ENCODE peak calls at places on chromosomes 6 and 20, in ten cellular contexts. M is HepG2, Y is A673, L is endothelial cell of umbilical vein, R is PC-3, J is psoas muscle, H is suprapubic skin, D is mesendoderm, B is SJSA1, C is heart right ventricle. E is an unnamed sample. For H3K4me1, the result is how much of the 10 kb centered on the place peaks cover.

GRCh38 chr6:168128006-168128630 is 49.1 kb upstream of the FRMD1 start:
- DNase-seq in L (no peak), B (no peak), D (no peak), H (peak), J (peak), Y (no peak), C (no peak), R (no peak), M (no peak), E (no peak)

GRCh38 chr6:109465772-109466171 is 10.2 kb upstream of the MICAL1 start:
- DNase-seq in L (no peak), H (no peak), C (no peak), M (no peak), B (no peak), Y (no peak), J (no peak), R (no peak), D (no peak), E (peak)

GRCh38 chr6:16278750-16279149 is 40.4 kb downstream of the GMPR start:
- DNase-seq in D (no peak), H (no peak), B (no peak), Y (no peak), C (no peak), J (no peak), R (no peak), M (no peak), L (no peak), E (no peak)

GRCh38 chr20:36472656-36473071 is 68.7 kb upstream of the MYL9 start:
- DNase-seq in L (no peak), D (peak), R (peak), J (peak), B (peak), H (peak), Y (no peak), C (peak), M (no peak), E (no peak)

GRCh38 chr6:23642849-23643248 is 483.2 kb upstream of the NRSN1 start:
- DNase-seq in R (no peak), H (no peak), B (no peak), L (no peak), J (no peak), M (no peak), D (no peak), Y (no peak), C (no peak), E (no peak)

GRCh38 chr6:110180228-110181008 is at the start of gene CDC40:
- DNase-seq in H (peak), J (peak), M (peak), D (no peak), L (no peak), C (peak), B (no peak), R (no peak), Y (no peak), E (peak)

GRCh38 chr6:118377711-118378414 is 170.2 kb upstream of the PLN start:
- DNase-seq in C (peak), L (no peak), Y (no peak), R (no peak), J (peak), D (peak), H (no peak), M (no peak), B (no peak), E (peak)

GRCh38 chr6:14540276-14540675 is 422.7 kb downstream of the CD83 start:
- DNase-seq in J (peak), Y (no peak), B (no peak), R (peak), L (no peak), H (no peak), D (no peak), M (no peak), C (no peak), E (no peak)

GRCh38 chr20:41139227-41140093 is 2.1 kb downstream of the PLCG1 start:
- DNase-seq in R (no peak), J (no peak), D (no peak), C (no peak), L (no peak), H (no peak), B (no peak), Y (no peak), M (no peak), E (no peak)

GRCh38 chr20:59518881-59519706 is 85.2 kb upstream of the PHACTR3 start:
- DNase-seq in L (peak), R (peak), C (no peak), J (no peak), B (peak), Y (peak), H (no peak), D (peak), M (peak), E (no peak)

GRCh38 chr20:58078741-58079522 is 149.5 kb downstream of the ANKRD60 start:
- DNase-seq in R (peak), J (no peak), M (no peak), L (peak), B (peak), Y (peak), D (no peak), H (no peak), C (peak), E (no peak)

GRCh38 chr6:143747347-143747842 is 69.6 kb downstream of the PHACTR2 start:
- DNase-seq in R (no peak), M (peak), J (no peak), H (no peak), B (no peak), Y (no peak), D (peak), C (no peak), L (no peak), E (no peak)

GRCh38 chr20:63150391-63150898 is 65.5 kb downstream of the YTHDF1 start:
- DNase-seq in J (peak), B (no peak), C (no peak), Y (no peak), M (no peak), D (no peak), L (no peak), H (no peak), R (no peak), E (no peak)

GRCh38 chr20:62318411-62319345 is 15.9 kb downstream of the ADRM1 start:
- DNase-seq in H (no peak), B (no peak), R (peak), Y (no peak), D (no peak), L (no peak), J (no peak), M (no peak), C (no peak), E (no peak)

GRCh38 chr20:62704341-62704948 is 4.2 kb upstream of the NTSR1 start:
- DNase-seq in Y (peak), D (no peak), M (peak), J (peak), L (peak), B (peak), C (peak), H (peak), R (peak), E (peak)

GRCh38 chr6:31495580-31495979 is 2.4 kb upstream of the MICB start:
- DNase-seq in J (no peak), D (peak), C (no peak), M (no peak), L (peak), H (no peak), R (peak), Y (peak), B (peak), E (no peak)

GRCh38 chr6:11830105-11830504 is 51.5 kb upstream of the ADTRP start:
- DNase-seq in M (no peak), C (no peak), L (no peak), D (no peak), R (no peak), J (no peak), H (no peak), B (no peak), Y (no peak), E (no peak)

GRCh38 chr20:18042211-18042610 is 15.5 kb downstream of the OVOL2 start:
- DNase-seq in J (no peak), L (no peak), R (no peak), H (no peak), D (no peak), Y (no peak), C (no peak), M (no peak), B (no peak), E (no peak)

GRCh38 chr20:43781215-43781614 is 54.4 kb upstream of the GTSF1L start:
- DNase-seq in J (no peak), R (no peak), L (no peak), D (no peak), M (no peak), C (no peak), B (no peak), H (no peak), Y (no peak), E (no peak)
- H3K27ac ChIP-seq in J (no peak), R (no peak), L (no peak), D (no peak), M (no peak), C (no peak), B (no peak), H (no peak), Y (no peak), E (no peak)

DNA sequence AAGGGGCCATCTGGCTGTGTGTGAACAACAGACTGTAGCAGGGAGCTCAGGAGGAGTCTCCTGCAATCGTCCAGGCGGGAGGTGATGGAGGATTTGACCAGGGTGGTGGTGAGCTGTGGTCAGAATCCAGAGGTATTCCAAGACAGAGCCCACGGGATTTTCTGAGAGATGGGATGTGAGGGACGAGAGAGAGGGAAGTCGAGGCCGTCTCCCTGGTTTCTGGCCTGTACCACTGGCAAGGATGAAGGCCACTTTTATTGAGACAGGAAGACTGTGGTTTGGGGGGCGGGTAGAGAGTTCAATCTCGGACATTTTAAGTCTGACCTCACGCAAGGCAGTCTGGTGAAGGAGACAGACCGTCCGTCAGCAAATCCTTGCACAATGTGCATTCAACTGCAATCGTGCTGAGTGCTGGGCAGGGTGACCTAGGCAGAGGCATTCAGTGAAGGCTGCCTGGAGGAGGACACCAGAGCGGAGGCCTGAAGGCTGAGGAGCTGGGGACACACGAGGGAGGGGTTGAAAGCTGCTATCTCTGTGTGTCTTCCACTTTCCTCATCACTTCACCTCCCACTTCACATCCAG is 53.9 kb downstream of the PREX1 start:
- DNase-seq in M (no peak), J (no peak), D (no peak), L (no peak), Y (no peak), R (no peak), H (no peak), B (no peak), C (no peak), E (no peak)
- H3K4me1 ChIP-seq in M (under half), J (under half), D (under half), L (under half), Y (under half), R (under half), H (under half), B (under half), C (half or more), E (under half)

DNA sequence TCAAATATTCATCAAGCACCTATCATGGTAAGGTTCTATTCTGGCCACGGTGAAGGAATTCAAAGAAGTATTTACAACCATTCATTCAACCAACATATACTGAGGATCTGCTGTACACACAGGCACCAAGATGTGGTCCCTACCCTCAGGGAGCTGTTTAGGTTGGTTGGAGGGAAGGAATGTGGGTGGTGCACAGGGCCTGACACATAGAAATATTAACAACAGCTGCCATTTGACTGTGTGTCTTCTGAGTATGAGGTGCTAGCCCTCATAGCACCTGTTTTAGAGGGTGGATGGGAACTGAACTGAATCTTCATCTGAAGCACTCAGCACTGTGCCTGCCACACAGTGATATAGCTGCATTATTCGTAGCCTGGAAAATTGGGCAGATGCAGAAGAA is 7.3 kb downstream of the SNPH start:
- DNase-seq in L (no peak), B (no peak), J (no peak), H (no peak), Y (no peak), D (no peak), M (no peak), C (no peak), R (no peak), E (no peak)
- H3K27ac ChIP-seq in L (no peak), B (no peak), J (no peak), H (no peak), Y (no peak), D (no peak), M (no peak), C (no peak), R (no peak), E (no peak)

DNA sequence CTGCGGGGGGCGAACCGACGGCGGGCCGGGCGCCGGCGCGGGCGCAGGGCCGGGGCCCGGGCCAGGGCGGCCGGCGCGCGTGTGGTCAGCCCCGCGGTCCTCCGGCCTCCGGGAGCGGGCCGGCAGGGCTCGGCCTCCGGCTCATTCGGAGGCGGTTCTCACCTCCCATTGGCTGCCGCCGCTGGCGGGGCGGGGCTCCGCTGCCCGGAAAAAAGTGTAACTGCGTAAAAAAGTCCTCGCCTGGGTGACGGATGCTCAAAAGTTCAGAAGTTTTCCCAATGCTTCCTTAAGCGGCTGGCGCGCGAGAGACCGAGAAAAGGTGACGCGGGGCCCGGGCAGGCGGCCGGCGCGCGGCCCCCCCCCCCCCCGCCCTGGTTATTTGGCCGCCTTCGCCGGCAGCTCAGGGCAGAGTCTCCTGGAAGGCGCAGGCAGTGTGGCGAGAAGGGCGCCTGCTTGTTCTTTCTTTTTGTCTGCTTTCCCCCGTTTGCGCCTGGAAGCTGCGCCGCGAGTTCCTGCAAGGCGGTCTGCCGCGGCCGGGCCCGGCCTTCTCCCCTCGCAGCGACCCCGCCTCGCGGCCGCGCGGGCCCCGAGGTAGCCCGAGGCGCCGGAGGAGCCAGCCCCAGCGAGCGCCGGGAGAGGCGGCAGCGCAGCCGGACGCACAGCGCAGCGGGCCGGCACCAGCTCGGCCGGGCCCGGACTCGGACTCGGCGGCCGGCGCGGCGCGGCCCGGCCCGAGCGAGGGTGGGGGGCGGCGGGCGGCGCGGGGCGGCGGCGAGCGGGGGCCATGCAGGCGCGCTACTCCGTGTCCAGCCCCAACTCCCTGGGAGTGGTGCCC is at the start of gene FOXC1:
- DNase-seq in Y (peak), J (peak), H (peak), L (peak), B (peak), R (peak), C (peak), D (peak), M (peak), E (peak)
- H3K4me1 ChIP-seq in Y (under half), J (under half), H (half or more), L (under half), B (under half), R (under half), C (half or more), D (under half), M (under half), E (under half)

DNA sequence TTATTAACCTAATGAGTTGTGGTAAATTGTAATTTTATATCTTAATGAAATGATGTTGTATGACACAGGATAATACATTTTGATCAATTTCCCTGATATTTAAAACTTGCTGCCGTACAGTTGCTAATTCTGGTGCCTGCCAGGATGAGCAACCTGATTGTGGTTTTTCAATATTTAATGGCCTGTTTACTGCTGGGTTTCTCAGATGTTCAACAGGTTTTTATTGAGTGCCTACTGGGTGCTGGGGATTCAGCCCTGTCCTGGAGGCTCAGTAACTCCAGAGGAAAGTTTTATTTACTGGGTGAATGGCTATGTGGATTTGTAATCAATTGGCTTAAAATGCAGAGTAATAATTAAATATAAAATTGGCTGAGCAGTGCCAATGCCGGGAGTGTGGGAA is 8.0 kb downstream of the TOX2 start:
- DNase-seq in J (no peak), B (no peak), L (no peak), C (no peak), R (peak), D (no peak), H (no peak), M (no peak), Y (no peak), E (no peak)
- H3K27ac ChIP-seq in J (no peak), B (no peak), L (no peak), C (no peak), R (peak), D (no peak), H (no peak), M (no peak), Y (no peak), E (no peak)

E was measured in lung.